ENCODE peak calls at places on chromosomes 11 and 22, in five cellular contexts. F is esophagus squamous epithelium, O is gastrocnemius medialis, U is stomach, D is ovary. Q is an unnamed sample. For H3K27me3, the result is how much of the 10 kb centered on the place peaks cover.

GRCh38 chr22:40602231-40602630 is 34.3 kb downstream of the MRTFA start:
- DNase-seq in O (no peak), F (no peak), D (no peak), U (no peak), Q (no peak)

GRCh38 chr22:27480487-27480886 is 321.1 kb downstream of the MN1 start:
- DNase-seq in D (no peak), F (no peak), U (no peak), O (no peak), Q (no peak)

GRCh38 chr22:35729309-35729698 is 11.6 kb downstream of the APOL5 start:
- DNase-seq in D (no peak), O (no peak), U (no peak), F (no peak), Q (no peak)

GRCh38 chr11:8066036-8066910 is 14.7 kb upstream of the TUB start:
- DNase-seq in U (peak), O (no peak), D (no peak), F (no peak), Q (no peak)

GRCh38 chr22:38305481-38306448 is 11.5 kb downstream of the CSNK1E start:
- DNase-seq in F (no peak), D (no peak), O (no peak), U (no peak), Q (peak)

GRCh38 chr11:116740741-116741140 is 32.0 kb downstream of the BUD13 start:
- DNase-seq in D (no peak), O (no peak), U (no peak), F (no peak), Q (no peak)

GRCh38 chr11:72589802-72590761 is 84.1 kb downstream of the PDE2A start:
- DNase-seq in D (peak), U (peak), O (no peak), F (no peak), Q (peak)

GRCh38 chr11:119409731-119410130 is 13.2 kb downstream of the THY1 start:
- DNase-seq in U (no peak), D (no peak), F (no peak), O (no peak), Q (no peak)

GRCh38 chr11:94131363-94132115 is 2.9 kb downstream of the PANX1 start:
- DNase-seq in F (no peak), O (no peak), D (peak), U (no peak), Q (peak)

GRCh38 chr22:31496007-31496734 is at the start of gene SFI1:
- DNase-seq in D (peak), O (peak), U (peak), F (peak), Q (peak)

GRCh38 chr22:26573026-26573662 is 16.8 kb downstream of the TPST2 start:
- DNase-seq in D (no peak), U (peak), O (no peak), F (no peak), Q (no peak)

GRCh38 chr22:28279888-28280287 is 360.8 kb upstream of the PITPNB start:
- DNase-seq in D (no peak), O (no peak), U (no peak), F (no peak), Q (no peak)

GRCh38 chr11:8963569-8964323 is 496 bp downstream of the TMEM9B start:
- DNase-seq in F (peak), O (peak), D (peak), U (peak), Q (peak)

GRCh38 chr11:134046681-134047449 is 22.0 kb upstream of the JAM3 start:
- DNase-seq in D (peak), F (no peak), U (no peak), O (no peak), Q (no peak)

GRCh38 chr22:40482391-40482790 is 112.0 kb downstream of the SGSM3 start:
- DNase-seq in O (no peak), D (no peak), U (no peak), F (no peak), Q (no peak)

GRCh38 chr22:49011769-49012598 is 815.7 kb downstream of the BRD1 start:
- DNase-seq in F (no peak), O (no peak), U (peak), D (no peak), Q (no peak)

GRCh38 chr11:15742626-15743243 is 613.6 kb downstream of the SOX6 start:
- DNase-seq in F (no peak), U (no peak), D (no peak), O (no peak), Q (no peak)

GRCh38 chr11:95917188-95918036 is 6.5 kb downstream of the MTMR2 start:
- DNase-seq in D (no peak), F (no peak), U (no peak), O (no peak), Q (no peak)

GRCh38 chr11:23233075-23233474 is 372.8 kb upstream of the CCDC179 start:
- DNase-seq in D (no peak), U (no peak), F (no peak), O (no peak), Q (no peak)

GRCh38 chr11:61645179-61645868 is 34.9 kb upstream of the DAGLA start:
- DNase-seq in D (no peak), O (no peak), U (no peak), F (no peak), Q (peak)

GRCh38 chr22:18112440-18112839 is 1.8 kb downstream of the TUBA8 start:
- DNase-seq in D (no peak), U (no peak), O (no peak), F (no peak), Q (no peak)

GRCh38 chr11:87265132-87265531 is 227.4 kb downstream of the TMEM135 start:
- DNase-seq in D (no peak), O (no peak), U (no peak), F (no peak), Q (no peak)

GRCh38 chr11:85947431-85948272 is 92.5 kb downstream of the CCDC83 start:
- DNase-seq in D (peak), F (no peak), O (no peak), U (no peak), Q (no peak)

GRCh38 chr22:38257650-38258246 is 15.1 kb downstream of the TMEM184B start:
- DNase-seq in D (peak), O (no peak), F (no peak), U (peak), Q (peak)

GRCh38 chr11:115207166-115207591 is 297.0 kb downstream of the CADM1 start:
- DNase-seq in D (no peak), F (no peak), U (no peak), O (no peak), Q (no peak)

GRCh38 chr11:122524532-122524882 is 131.0 kb upstream of the UBASH3B start:
- DNase-seq in U (no peak), O (no peak), D (no peak), F (no peak), Q (no peak)

GRCh38 chr22:21937041-21937820 is 15.4 kb downstream of the PPM1F start:
- DNase-seq in U (peak), D (no peak), O (peak), F (no peak), Q (peak)

GRCh38 chr22:19406846-19407245 is 24.7 kb downstream of the HIRA start:
- DNase-seq in F (no peak), O (no peak), D (no peak), U (no peak), Q (peak)

GRCh38 chr11:75342231-75342918 is 9.1 kb downstream of the ARRB1 start:
- DNase-seq in O (no peak), U (no peak), F (no peak), D (no peak), Q (no peak)

GRCh38 chr11:66443602-66444001 is 5.0 kb upstream of the MRPL11 start:
- DNase-seq in D (no peak), F (no peak), O (no peak), U (no peak), Q (no peak)

GRCh38 chr22:20464096-20464614 is 26.5 kb upstream of the SCARF2 start:
- DNase-seq in F (no peak), D (no peak), U (no peak), O (no peak), Q (no peak)

GRCh38 chr11:102393272-102393730 is 46.3 kb downstream of the BIRC2 start:
- DNase-seq in D (no peak), O (no peak), F (no peak), U (no peak), Q (no peak)

GRCh38 chr11:95419915-95420314 is 188.9 kb upstream of the SESN3 start:
- DNase-seq in U (no peak), O (no peak), F (no peak), D (no peak), Q (no peak)

GRCh38 chr22:39450258-39450955 is 6.4 kb upstream of the MGAT3 start:
- DNase-seq in O (no peak), U (no peak), D (no peak), F (no peak), Q (no peak)

GRCh38 chr22:39449708-39450107 is 7.1 kb upstream of the MGAT3 start:
- DNase-seq in D (no peak), U (no peak), F (no peak), O (no peak), Q (no peak)

GRCh38 chr22:39444937-39445465 is 11.8 kb upstream of the MGAT3 start:
- DNase-seq in O (no peak), F (no peak), D (no peak), U (no peak), Q (no peak)

GRCh38 chr22:39446239-39446721 is 10.5 kb upstream of the MGAT3 start:
- DNase-seq in O (no peak), D (no peak), U (peak), F (no peak), Q (no peak)

DNA sequence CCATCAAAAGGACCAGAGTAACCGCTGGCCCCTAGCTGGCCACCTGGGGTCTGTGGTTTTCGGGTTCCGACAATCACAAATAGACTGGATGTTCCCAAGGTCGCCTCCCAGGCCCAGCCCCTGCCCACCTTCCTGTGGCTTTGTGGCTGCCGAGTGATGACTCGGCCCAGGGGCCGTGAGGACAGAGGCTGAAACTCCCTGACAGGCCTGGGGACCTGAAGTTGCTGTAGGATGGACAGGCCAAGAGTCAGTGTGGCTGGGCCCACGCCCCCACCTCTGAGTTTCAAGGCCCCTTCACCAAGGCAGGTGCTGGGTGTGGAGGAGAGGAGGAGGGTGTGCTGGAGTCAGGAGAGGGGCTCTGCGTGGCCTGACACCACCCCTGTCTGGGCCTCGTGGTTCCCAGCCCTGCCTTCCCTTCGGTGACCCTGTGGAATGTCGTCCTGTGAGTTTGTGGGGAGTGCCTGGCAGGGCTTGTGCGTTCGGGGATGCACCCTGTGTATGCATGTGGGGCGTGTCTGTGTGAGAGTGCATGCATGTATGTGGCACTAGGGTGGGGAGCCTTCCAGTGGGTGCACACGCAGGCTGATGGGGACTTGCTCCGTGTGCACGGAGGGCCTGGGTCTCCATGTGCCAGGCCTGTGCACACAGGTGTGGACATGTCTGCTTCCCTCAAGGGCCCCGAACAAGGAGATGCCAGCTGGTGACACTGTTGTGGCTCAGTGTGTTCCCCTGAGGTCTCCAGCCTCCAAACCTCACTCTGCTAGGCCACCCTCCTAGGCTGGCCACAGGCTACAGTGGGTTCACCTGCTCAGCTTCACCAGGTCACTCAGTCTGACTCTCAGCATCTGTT is 8.4 kb upstream of the MGAT3 start:
- DNase-seq in F (no peak), O (no peak), D (no peak), U (peak), Q (peak)
- TF ChIP-seq POLR2A in F (no peak), O (no peak), D (no peak), U (no peak), Q (peak)

DNA sequence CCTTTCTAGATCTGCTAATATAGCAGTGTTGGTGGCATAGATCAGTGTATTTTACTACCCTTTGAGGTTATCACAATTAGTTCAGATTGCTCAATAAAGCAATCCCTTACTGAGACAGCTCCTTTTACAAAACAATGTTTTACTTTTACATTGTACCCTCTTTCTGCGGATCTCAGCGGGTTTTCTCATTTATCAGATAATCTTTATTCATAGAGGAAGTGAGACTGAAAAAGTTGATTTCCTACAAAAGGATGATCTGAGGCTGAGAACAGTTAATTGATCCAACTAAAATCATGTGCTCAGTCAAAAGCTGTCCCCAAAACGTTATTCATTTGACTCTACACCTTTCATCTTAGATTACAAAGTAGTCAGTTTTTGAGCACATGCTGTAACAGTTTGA is 2319.9 kb downstream of the LRRC4C start:
- DNase-seq in U (no peak), F (no peak), O (no peak), D (no peak), Q (no peak)
- H3K27me3 ChIP-seq in U (under half), F (under half), O (under half), D (under half), Q (under half)

DNA sequence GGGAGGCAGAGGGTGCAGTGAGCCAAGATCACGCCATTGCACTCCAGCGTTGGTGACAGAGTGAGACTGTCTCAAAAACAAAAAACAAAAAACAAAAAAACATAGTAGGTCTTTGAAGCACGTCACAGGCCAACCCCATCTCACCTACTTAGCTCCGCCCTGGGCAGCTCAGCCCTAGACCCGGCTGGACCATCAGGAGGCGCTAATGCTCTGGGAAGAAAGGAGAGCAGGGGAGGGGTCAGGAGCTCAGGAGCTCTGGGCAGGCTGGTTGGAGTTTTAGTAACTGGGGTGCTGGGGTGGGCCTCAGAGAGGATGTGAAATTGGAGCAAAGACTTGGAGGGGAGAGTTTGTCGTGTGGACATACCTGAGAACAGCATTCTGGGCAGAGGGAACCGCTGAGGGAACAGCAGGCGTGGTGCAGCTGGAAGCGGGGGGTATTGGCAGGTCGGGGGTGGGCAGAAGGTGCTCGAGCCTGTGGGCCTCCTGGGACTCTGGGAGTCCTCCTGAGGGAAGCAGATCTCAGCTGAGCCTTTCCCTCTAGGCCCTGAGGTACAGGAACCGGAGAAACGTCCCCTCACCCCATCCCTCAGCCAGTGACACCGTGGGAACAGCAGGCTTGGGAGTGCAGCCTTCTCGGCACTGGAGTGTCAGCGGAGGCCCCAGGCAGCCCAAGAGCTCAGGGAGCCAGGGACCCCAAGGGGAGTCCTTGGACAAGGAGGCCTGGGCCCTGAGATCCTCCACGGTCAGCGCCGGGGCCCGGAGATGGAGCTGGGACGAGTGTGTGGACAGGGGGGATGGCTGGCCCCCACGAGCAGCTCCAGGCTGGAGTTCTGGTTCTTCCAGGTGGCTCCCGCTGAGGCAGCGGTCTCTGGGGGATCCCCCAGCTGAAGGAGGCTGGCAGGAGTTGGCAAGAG is 2.2 kb upstream of the RPS6KA4 start:
- DNase-seq in U (peak), D (no peak), F (no peak), O (no peak), Q (no peak)
- TF ChIP-seq CTCF in U (no peak), D (no peak), F (no peak), O (no peak), Q (no peak)

GRCh38 chr11:65017927-65018326 is 4.0 kb downstream of the ARL2 start:
- DNase-seq in O (no peak), U (no peak), F (no peak), D (no peak), Q (no peak)

GRCh38 chr11:65016705-65017104 is 2.7 kb downstream of the ARL2 start:
- DNase-seq in D (no peak), O (no peak), U (no peak), F (no peak), Q (no peak)

GRCh38 chr11:65013130-65013691 is 749 bp upstream of the ARL2 start:
- DNase-seq in D (peak), U (peak), F (no peak), O (peak), Q (peak)

GRCh38 chr11:65014146-65014960 is at the start of gene ARL2:
- DNase-seq in U (peak), D (no peak), F (peak), O (peak), Q (no peak)

GRCh38 chr11:65013692-65014145 is 241 bp upstream of the ARL2 start:
- DNase-seq in O (peak), U (peak), F (peak), D (peak), Q (peak)
- TF ChIP-seq POLR2A in O (peak), U (no peak), F (peak), D (peak), Q (peak)

GRCh38 chr11:10326080-10326964 is 21.4 kb downstream of the ADM start:
- DNase-seq in F (no peak), U (peak), D (no peak), O (no peak), Q (peak)
- H3K27me3 ChIP-seq in F (under half), U (under half), D (under half), O (under half), Q (under half)

DNA sequence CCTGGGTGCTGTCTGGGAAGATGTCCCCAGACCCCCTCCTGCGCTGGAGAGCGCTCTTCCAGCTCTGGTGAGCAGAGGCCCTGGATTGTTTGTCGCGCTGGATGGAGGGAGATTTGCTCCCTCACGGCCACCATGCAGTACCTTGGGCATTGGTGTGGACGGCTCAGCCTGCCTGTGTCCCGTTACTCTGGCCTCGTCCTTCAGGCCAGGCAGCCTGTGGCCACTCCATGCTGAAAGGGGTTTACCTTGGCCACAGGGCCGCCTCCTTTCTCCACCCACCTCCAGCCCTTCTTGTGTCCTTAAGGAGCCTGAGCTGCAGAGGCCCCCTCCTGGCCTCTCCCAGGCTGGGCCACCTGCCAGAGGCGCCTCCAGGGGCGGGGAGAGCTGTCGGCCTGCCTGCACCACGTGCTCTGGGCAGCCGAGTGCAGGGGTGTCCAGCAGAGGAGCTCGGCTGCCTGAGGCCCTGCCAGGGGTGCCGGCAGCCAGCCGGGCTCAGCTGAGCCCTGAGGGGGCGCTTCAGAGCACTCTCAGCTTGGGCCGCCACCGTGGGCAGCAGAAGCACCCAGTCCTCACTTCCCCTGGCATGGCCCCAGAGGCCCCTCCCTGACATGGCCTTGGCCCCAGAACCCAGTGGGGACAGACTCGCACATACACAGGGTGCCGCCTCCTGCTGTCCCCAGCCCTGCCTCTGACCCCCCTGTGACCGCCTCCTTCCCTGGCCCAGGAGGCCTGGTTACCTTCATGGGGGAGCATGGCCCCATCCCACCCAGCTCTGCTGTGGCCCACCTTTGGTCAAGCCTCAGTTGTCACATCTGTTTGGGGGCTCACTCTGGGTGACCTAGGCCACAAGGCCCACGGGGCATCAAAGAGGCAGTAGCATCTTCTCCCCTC is 3.4 kb downstream of the CCND1 start:
- DNase-seq in D (peak), F (no peak), O (no peak), U (peak), Q (peak)
- TF ChIP-seq CTCF in D (no peak), F (no peak), O (no peak), U (no peak), Q (peak)

DNA sequence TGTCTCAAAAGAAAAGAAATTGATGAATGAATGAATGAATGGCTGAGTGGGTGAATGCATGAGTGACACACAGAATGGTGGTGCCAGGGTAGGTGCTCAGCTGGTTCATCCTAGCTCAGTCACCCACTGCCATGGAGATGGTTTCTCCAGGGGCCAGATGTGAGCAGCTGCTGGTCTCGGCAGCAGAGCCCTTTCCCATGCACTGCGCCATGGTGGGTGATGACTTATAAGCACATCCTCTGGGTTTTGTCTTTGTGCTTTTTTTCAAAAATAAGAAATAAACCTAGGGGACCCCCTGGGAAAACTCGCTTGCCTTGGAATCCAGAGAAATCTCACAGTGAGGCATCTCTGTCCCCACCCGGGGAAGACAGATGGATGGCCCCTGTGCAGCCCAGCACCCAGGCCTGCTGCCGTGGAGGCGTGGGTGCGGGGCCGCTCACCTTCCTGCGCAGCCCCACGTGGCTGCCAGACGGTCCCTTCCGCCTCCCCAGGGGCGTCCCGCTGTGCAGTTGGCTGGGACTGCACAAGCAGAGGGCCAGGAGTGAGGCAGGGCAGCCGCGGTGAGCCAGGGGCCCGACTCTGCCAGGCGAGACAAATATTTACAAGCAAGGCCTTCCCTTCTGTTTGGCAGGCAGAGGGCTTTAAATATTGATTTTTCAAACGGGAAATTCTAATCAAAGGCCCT is 24.2 kb downstream of the MPPED1 start:
- DNase-seq in O (no peak), U (peak), F (no peak), D (no peak), Q (peak)
- TF ChIP-seq POLR2A in O (no peak), U (no peak), F (no peak), D (no peak), Q (no peak)